ENCODE peak calls at places on chromosomes 6 and 20, in six cellular contexts. V is thoracic aorta, X is PC-3, Q is GM23248, I is RWPE2, U is heart left ventricle. Y is an unnamed sample. For H3K4me1, the result is how much of the 10 kb centered on the place peaks cover.

GRCh38 chr20:34904202-34904621 is 27.8 kb downstream of the ACSS2 start:
- DNase-seq in V (no peak), X (no peak), Q (no peak), I (no peak), U (no peak), Y (no peak)

GRCh38 chr6:18656506-18656905 is 269.4 kb downstream of the RNF144B start:
- DNase-seq in V (no peak), X (no peak), Q (no peak), I (no peak), U (no peak), Y (no peak)

GRCh38 chr20:63846938-63847373 is 14.3 kb upstream of the ABHD16B start:
- DNase-seq in V (no peak), X (no peak), Q (no peak), I (no peak), U (no peak), Y (no peak)

GRCh38 chr20:12594410-12595130 is 414.2 kb upstream of the SPTLC3 start:
- DNase-seq in V (no peak), X (peak), Q (no peak), I (no peak), U (no peak), Y (no peak)

GRCh38 chr20:8213831-8214587 is 81.9 kb downstream of the PLCB1 start:
- DNase-seq in V (no peak), X (no peak), Q (no peak), I (no peak), U (no peak), Y (no peak)

GRCh38 chr20:3447321-3447720 is 23.5 kb upstream of the ATRN start:
- DNase-seq in V (no peak), X (no peak), Q (no peak), I (no peak), U (no peak), Y (no peak)

GRCh38 chr6:154847318-154847717 is 114.1 kb downstream of the SCAF8 start:
- DNase-seq in V (no peak), X (no peak), Q (no peak), I (no peak), U (no peak), Y (no peak)

GRCh38 chr20:5636841-5637240 is 113.4 kb upstream of the SHLD1 start:
- DNase-seq in V (no peak), X (no peak), Q (no peak), I (no peak), U (no peak), Y (no peak)

GRCh38 chr6:82589509-82590206 is 226.0 kb downstream of the TPBG start:
- DNase-seq in V (no peak), X (peak), Q (peak), I (no peak), U (no peak), Y (no peak)

GRCh38 chr20:4613718-4614620 is 107.7 kb upstream of the PRND start:
- DNase-seq in V (no peak), X (peak), Q (peak), I (no peak), U (no peak), Y (peak)

GRCh38 chr6:12947191-12947795 is 230.7 kb downstream of the PHACTR1 start:
- DNase-seq in V (no peak), X (no peak), Q (no peak), I (no peak), U (no peak), Y (no peak)

GRCh38 chr6:122180132-122180531 is 219.3 kb upstream of the HSF2 start:
- DNase-seq in V (no peak), X (no peak), Q (peak), I (no peak), U (peak), Y (no peak)

GRCh38 chr6:167350322-167350721 is 25.4 kb downstream of the TTLL2 start:
- DNase-seq in V (no peak), X (no peak), Q (no peak), I (no peak), U (peak), Y (peak)

GRCh38 chr6:107398005-107398404 is 61.4 kb downstream of the PDSS2 start:
- DNase-seq in V (no peak), X (no peak), Q (no peak), I (no peak), U (no peak), Y (no peak)

GRCh38 chr20:21184810-21185209 is 58.9 kb downstream of the KIZ start:
- DNase-seq in V (no peak), X (peak), Q (peak), I (no peak), U (no peak), Y (no peak)

GRCh38 chr6:135270676-135271536 is 89.8 kb downstream of the MYB start:
- DNase-seq in V (no peak), X (peak), Q (no peak), I (no peak), U (no peak), Y (peak)

GRCh38 chr20:57769756-57770155 is 59.9 kb upstream of the PMEPA1 start:
- DNase-seq in V (no peak), X (no peak), Q (no peak), I (peak), U (no peak), Y (no peak)

GRCh38 chr6:37980222-37980595 is 160.7 kb downstream of the ZFAND3 start:
- DNase-seq in V (no peak), X (no peak), Q (no peak), I (no peak), U (no peak), Y (no peak)

GRCh38 chr6:149088361-149088760 is 229.2 kb upstream of the TAB2 start:
- DNase-seq in V (no peak), X (no peak), Q (no peak), I (no peak), U (no peak), Y (no peak)

GRCh38 chr20:5069141-5069806 is 50.5 kb downstream of the PCNA start:
- DNase-seq in V (no peak), X (no peak), Q (no peak), I (no peak), U (no peak), Y (no peak)

GRCh38 chr6:44629636-44630035 is 242.1 kb downstream of the CDC5L start:
- DNase-seq in V (no peak), X (no peak), Q (no peak), I (no peak), U (no peak), Y (no peak)

GRCh38 chr6:40342674-40343230 is 244.4 kb downstream of the LRFN2 start:
- DNase-seq in V (no peak), X (no peak), Q (no peak), I (no peak), U (no peak), Y (no peak)

GRCh38 chr20:1335961-1336698 is 7.2 kb upstream of the SDCBP2 start:
- DNase-seq in V (no peak), X (no peak), Q (peak), I (no peak), U (no peak), Y (no peak)

GRCh38 chr20:33337119-33337518 is 54.1 kb downstream of the BPIFB1 start:
- DNase-seq in V (no peak), X (peak), Q (no peak), I (no peak), U (no peak), Y (no peak)

DNA sequence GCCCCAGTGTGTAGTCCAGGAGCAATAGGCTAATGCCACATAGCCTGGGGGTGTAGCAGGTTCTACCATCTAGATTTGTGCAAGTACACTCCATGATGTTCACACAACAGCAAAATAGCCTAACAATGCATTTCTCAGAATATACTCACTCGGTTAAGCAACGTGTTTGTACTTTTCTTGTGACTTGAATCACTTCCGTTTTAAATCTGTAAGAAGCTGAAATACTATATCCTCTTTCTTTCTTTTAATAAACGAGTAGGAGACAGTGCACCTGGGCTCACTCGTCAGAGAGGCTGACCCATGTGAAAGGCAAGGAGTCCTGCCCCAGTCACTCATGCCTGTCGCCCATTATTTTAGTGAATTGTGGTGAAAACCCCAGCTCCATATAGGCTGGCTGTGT is 201.6 kb downstream of the FOXA2 start:
- DNase-seq in V (no peak), X (peak), Q (peak), I (peak), U (no peak), Y (no peak)
- H3K4me3 ChIP-seq in V (no peak), X (no peak), Q (no peak), I (no peak), U (no peak), Y (no peak)

GRCh38 chr20:36113566-36114247 is 40.8 kb upstream of the EPB41L1 start:
- DNase-seq in V (no peak), X (no peak), Q (no peak), I (no peak), U (no peak), Y (no peak)
- H3K4me1 ChIP-seq in V (under half), X (under half), Q (under half), I (under half), U (under half), Y (under half)

GRCh38 chr6:1389791-1390070 is 355 bp downstream of the FOXF2 start:
- DNase-seq in V (no peak), X (no peak), Q (no peak), I (no peak), U (no peak), Y (no peak)

GRCh38 chr6:1387632-1388031 is 1.7 kb upstream of the FOXF2 start:
- DNase-seq in V (no peak), X (no peak), Q (no peak), I (no peak), U (no peak), Y (no peak)

GRCh38 chr6:1388081-1388926 is 1.1 kb upstream of the FOXF2 start:
- DNase-seq in V (no peak), X (no peak), Q (no peak), I (no peak), U (no peak), Y (no peak)

GRCh38 chr6:1390071-1390804 is 862 bp downstream of the FOXF2 start:
- DNase-seq in V (no peak), X (no peak), Q (peak), I (no peak), U (no peak), Y (no peak)

GRCh38 chr6:1388927-1389790 is at the start of gene FOXF2:
- DNase-seq in V (no peak), X (no peak), Q (peak), I (no peak), U (no peak), Y (peak)
- H3K4me3 ChIP-seq in V (peak), X (no peak), Q (peak), I (peak), U (peak), Y (peak)

DNA sequence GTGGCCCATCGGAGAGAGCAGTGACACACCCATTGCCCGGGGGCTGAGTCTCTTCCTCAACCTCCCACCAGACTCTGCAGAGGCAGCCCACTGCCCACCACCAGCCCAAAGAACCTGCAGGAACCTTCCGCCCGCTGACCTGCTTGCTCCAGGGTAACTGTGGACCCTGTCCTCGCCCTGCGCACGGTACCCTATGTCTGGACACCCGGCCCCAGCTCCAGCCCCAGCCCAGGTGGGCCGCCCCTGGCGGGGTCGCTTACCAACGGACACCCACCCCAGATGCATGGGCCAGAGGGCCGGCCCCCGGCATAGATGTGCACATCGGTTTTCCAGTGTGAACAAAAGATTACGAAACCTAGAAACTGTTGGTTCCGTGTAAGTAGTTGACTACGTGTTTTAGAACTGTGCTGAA is 118.2 kb downstream of the JPH2 start:
- DNase-seq in V (no peak), X (no peak), Q (no peak), I (no peak), U (no peak), Y (no peak)
- H3K4me1 ChIP-seq in V (under half), X (under half), Q (under half), I (under half), U (under half), Y (under half)

GRCh38 chr6:139288496-139289040 is 3.2 kb downstream of the TXLNB start:
- DNase-seq in V (no peak), X (no peak), Q (no peak), I (no peak), U (no peak), Y (no peak)

GRCh38 chr6:139289233-139289632 is 2.6 kb downstream of the TXLNB start:
- DNase-seq in V (no peak), X (no peak), Q (no peak), I (no peak), U (no peak), Y (no peak)

GRCh38 chr6:139295906-139296305 is 4.1 kb upstream of the TXLNB start:
- DNase-seq in V (no peak), X (no peak), Q (no peak), I (no peak), U (peak), Y (no peak)

GRCh38 chr6:139290787-139291294 is 957 bp downstream of the TXLNB start:
- DNase-seq in V (no peak), X (no peak), Q (peak), I (no peak), U (peak), Y (peak)

DNA sequence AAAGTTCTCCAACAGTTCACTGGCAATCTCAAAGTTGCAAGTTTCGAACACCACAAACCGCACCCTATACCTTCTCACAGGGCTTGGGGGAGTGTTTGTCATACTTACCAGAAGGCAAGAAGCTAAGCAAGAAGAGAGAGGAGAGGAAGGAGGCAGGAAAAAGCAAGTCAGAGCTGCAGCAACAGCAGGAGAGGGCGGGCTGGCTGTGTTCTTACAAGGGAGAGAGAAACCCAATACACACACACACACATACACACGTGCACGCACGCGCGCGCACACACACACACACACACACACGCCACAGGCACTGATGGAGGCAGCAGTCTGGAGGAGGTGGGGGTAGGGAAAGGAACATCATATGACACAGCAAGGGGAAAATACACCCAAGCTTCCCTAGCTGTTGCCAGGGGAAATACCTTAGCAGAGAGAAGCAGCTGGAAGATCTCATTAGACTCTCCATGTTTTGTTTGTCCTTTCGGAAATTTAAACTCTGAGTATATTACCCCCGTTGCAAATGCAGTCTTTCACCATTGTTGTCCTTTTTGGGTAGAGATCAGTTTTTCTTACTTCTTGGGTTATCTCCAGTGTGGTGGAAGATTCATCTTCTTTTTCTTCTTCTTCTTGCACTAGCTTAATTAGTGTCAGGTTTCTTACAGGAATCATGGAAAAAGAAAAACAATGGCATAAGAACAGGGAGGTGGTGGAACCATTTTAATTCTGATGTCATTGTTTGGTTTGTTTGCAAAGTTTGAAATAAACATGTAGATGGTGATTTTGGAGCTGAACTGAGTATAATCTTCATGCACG is at the start of gene TXLNB:
- DNase-seq in V (peak), X (no peak), Q (peak), I (no peak), U (peak), Y (peak)
- H3K4me3 ChIP-seq in V (peak), X (no peak), Q (peak), I (no peak), U (peak), Y (no peak)

DNA sequence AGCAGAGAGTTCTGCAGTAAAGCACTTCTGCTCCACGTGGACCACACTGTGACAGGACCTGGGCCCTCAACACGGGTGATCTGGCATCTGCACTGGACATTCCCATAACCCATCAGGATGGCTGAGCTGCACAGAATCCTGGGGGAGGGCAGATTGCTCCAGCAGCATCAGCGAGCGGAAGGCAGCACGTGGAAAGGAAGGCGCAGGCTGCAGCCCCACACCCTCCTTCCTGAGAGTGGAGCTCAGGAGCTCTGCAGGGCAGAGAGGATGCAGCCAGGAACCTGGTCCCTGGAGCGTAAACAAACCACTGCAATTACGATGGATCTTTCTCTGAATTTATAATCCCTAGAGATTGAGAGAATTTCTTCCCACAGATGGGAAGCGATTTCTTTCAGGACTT is 39.7 kb upstream of the EMILIN3 start:
- DNase-seq in V (no peak), X (no peak), Q (no peak), I (no peak), U (peak), Y (no peak)
- H3K4me1 ChIP-seq in V (under half), X (under half), Q (under half), I (under half), U (under half), Y (under half)

DNA sequence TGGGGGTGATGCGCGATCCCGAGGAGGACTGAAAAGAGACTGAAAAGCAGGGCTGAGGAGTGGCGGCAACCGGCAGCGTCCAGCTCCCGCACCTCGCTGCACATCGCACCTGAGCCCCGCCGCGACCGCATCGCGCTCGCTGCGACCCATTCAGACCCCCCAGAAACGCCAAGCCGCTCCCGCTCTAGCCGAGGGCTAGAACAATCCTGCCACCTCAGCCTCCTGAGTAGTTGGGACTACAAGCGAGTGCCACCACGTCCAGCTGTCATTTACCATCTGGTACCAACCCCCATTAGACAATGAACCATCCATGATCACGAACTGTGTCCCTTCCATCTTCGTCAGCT is 33.2 kb downstream of the HLA-A start:
- DNase-seq in V (no peak), X (no peak), Q (no peak), I (no peak), U (no peak), Y (no peak)
- H3K4me3 ChIP-seq in V (peak), X (no peak), Q (no peak), I (no peak), U (peak), Y (no peak)

DNA sequence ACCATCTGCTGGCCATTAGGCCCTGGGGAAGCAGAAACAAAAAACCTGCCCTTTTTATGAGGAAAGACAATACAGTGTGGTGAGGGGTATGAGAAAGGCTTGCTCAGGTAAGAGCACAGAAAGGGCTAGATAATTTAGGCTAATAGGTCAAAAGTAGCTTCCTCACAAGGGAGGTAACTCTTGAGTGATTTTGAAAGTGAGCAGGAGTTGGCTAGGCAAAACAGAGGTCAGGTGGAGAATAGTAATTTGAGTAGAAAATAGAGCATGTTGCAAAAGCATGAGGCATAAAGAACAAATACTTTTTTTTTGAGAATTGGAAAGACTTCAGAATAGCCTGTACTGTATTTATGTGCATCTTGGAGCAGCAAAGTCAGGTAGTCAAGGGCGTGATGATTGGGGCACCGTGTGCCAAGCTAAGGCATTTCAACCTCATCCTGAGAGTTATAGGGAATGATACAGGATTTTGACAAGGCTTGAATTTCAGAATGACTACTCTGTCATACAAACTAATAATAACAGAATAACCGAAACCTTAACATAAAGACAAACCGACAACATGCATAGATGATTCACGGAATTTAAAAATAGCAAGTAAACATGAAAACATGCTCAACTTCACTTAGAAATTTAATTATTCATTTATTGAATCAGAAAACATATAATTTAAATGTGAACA is 123.0 kb upstream of the ENPP5 start:
- DNase-seq in V (no peak), X (no peak), Q (no peak), I (no peak), U (no peak), Y (no peak)
- H3K4me1 ChIP-seq in V (half or more), X (under half), Q (under half), I (under half), U (half or more), Y (under half)

GRCh38 chr6:139473731-139474130 is 99.3 kb upstream of the CITED2 start:
- DNase-seq in V (no peak), X (no peak), Q (peak), I (no peak), U (no peak), Y (no peak)
- H3K4me3 ChIP-seq in V (peak), X (no peak), Q (peak), I (no peak), U (peak), Y (no peak)

GRCh38 chr6:16546851-16547250 is 214.4 kb downstream of the ATXN1 start:
- DNase-seq in V (no peak), X (no peak), Q (no peak), I (no peak), U (no peak), Y (no peak)
- H3K4me1 ChIP-seq in V (half or more), X (under half), Q (under half), I (under half), U (under half), Y (under half)